ENCODE peak calls at places on chromosomes 5 and 9, in five cellular contexts. One of them, this sample, is unnamed.

GRCh38 chr9:135618866-135619598 is 20.3 kb downstream of the GLT6D1 start:
- DNase-seq in HepG2: no peak
- DNase-seq in K562: no peak
- DNase-seq in IMR-90: no peak
- DNase-seq in SK-N-SH: peak
- DNase-seq in this sample: no peak

GRCh38 chr5:173534664-173535063 is 81.8 kb downstream of the BOD1 start:
- DNase-seq in IMR-90: no peak
- DNase-seq in K562: no peak
- DNase-seq in HepG2: no peak
- DNase-seq in SK-N-SH: no peak
- DNase-seq in this sample: no peak

GRCh38 chr5:93430139-93430538 is 150.9 kb downstream of the NR2F1-AS1 start:
- DNase-seq in IMR-90: no peak
- DNase-seq in SK-N-SH: no peak
- DNase-seq in K562: no peak
- DNase-seq in HepG2: no peak
- DNase-seq in this sample: no peak

GRCh38 chr9:128190013-128190412 is 1.4 kb downstream of the CIZ1 start:
- DNase-seq in IMR-90: no peak
- DNase-seq in HepG2: no peak
- DNase-seq in SK-N-SH: no peak
- DNase-seq in K562: no peak
- DNase-seq in this sample: no peak

GRCh38 chr5:178327446-178327845 is 94.8 kb upstream of the PHYKPL start:
- DNase-seq in HepG2: no peak
- DNase-seq in SK-N-SH: no peak
- DNase-seq in K562: no peak
- DNase-seq in IMR-90: no peak
- DNase-seq in this sample: no peak

GRCh38 chr5:107043665-107044064 is 627.1 kb downstream of the EFNA5 start:
- DNase-seq in HepG2: no peak
- DNase-seq in K562: no peak
- DNase-seq in SK-N-SH: no peak
- DNase-seq in IMR-90: no peak
- DNase-seq in this sample: no peak

GRCh38 chr9:77980622-77981021 is 51.0 kb downstream of the GNAQ start:
- DNase-seq in SK-N-SH: no peak
- DNase-seq in HepG2: no peak
- DNase-seq in IMR-90: peak
- DNase-seq in K562: no peak
- DNase-seq in this sample: no peak

GRCh38 chr5:1781107-1781506 is 18.5 kb downstream of the MRPL36 start:
- DNase-seq in K562: no peak
- DNase-seq in IMR-90: no peak
- DNase-seq in SK-N-SH: no peak
- DNase-seq in HepG2: no peak
- DNase-seq in this sample: no peak

GRCh38 chr9:34380034-34380510 is 3.4 kb upstream of the MYORG start:
- DNase-seq in IMR-90: no peak
- DNase-seq in HepG2: no peak
- DNase-seq in SK-N-SH: no peak
- DNase-seq in K562: no peak
- DNase-seq in this sample: no peak

GRCh38 chr5:146098047-146098446 is 7.3 kb downstream of the PLAC8L1 start:
- DNase-seq in IMR-90: no peak
- DNase-seq in SK-N-SH: no peak
- DNase-seq in HepG2: no peak
- DNase-seq in K562: no peak
- DNase-seq in this sample: no peak

GRCh38 chr5:73899055-73899454 is 273.1 kb downstream of the ARHGEF28 start:
- DNase-seq in IMR-90: no peak
- DNase-seq in HepG2: no peak
- DNase-seq in SK-N-SH: peak
- DNase-seq in K562: no peak
- DNase-seq in this sample: peak

GRCh38 chr5:68331202-68332108 is 115.9 kb downstream of the PIK3R1 start:
- DNase-seq in IMR-90: peak
- DNase-seq in HepG2: peak
- DNase-seq in K562: no peak
- DNase-seq in SK-N-SH: no peak
- DNase-seq in this sample: no peak

GRCh38 chr5:148140846-148141245 is 27.5 kb upstream of the SPINK14 start:
- DNase-seq in K562: no peak
- DNase-seq in IMR-90: no peak
- DNase-seq in HepG2: no peak
- DNase-seq in SK-N-SH: no peak
- DNase-seq in this sample: no peak

GRCh38 chr9:78614892-78615291 is 318.0 kb downstream of the PSAT1 start:
- DNase-seq in HepG2: no peak
- DNase-seq in SK-N-SH: no peak
- DNase-seq in K562: no peak
- DNase-seq in IMR-90: peak
- DNase-seq in this sample: no peak

GRCh38 chr5:96816430-96816939 is 8.7 kb upstream of the ERAP1 start:
- DNase-seq in K562: no peak
- DNase-seq in HepG2: no peak
- DNase-seq in SK-N-SH: no peak
- DNase-seq in IMR-90: no peak
- DNase-seq in this sample: peak

GRCh38 chr5:37915078-37915736 is 75.4 kb upstream of the GDNF start:
- DNase-seq in IMR-90: no peak
- DNase-seq in HepG2: no peak
- DNase-seq in SK-N-SH: no peak
- DNase-seq in K562: no peak
- DNase-seq in this sample: peak

GRCh38 chr9:129483467-129484324 is 137.2 kb downstream of the C9orf50 start:
- DNase-seq in HepG2: no peak
- DNase-seq in K562: peak
- DNase-seq in IMR-90: peak
- DNase-seq in SK-N-SH: no peak
- DNase-seq in this sample: no peak

GRCh38 chr5:12985142-12985541 is 959.3 kb downstream of the DNAH5 start:
- DNase-seq in K562: no peak
- DNase-seq in HepG2: no peak
- DNase-seq in IMR-90: no peak
- DNase-seq in SK-N-SH: no peak
- DNase-seq in this sample: no peak

GRCh38 chr5:147084702-147085101 is 150.1 kb upstream of the STK32A start:
- DNase-seq in HepG2: no peak
- DNase-seq in K562: no peak
- DNase-seq in SK-N-SH: no peak
- DNase-seq in IMR-90: no peak
- DNase-seq in this sample: no peak

GRCh38 chr9:76905984-76906861 is at the start of gene PRUNE2:
- DNase-seq in K562: peak
- DNase-seq in HepG2: no peak
- DNase-seq in IMR-90: peak
- DNase-seq in SK-N-SH: peak
- DNase-seq in this sample: no peak

GRCh38 chr9:84123648-84124406 is 143.2 kb downstream of the RMI1 start:
- DNase-seq in IMR-90: no peak
- DNase-seq in HepG2: no peak
- DNase-seq in K562: peak
- DNase-seq in SK-N-SH: no peak
- DNase-seq in this sample: peak

GRCh38 chr5:155466851-155467250 is 453.3 kb downstream of the KIF4B start:
- DNase-seq in HepG2: no peak
- DNase-seq in K562: no peak
- DNase-seq in IMR-90: no peak
- DNase-seq in SK-N-SH: no peak
- DNase-seq in this sample: no peak

GRCh38 chr9:95992536-95992935 is 117.0 kb downstream of the ERCC6L2 start:
- DNase-seq in K562: no peak
- DNase-seq in SK-N-SH: peak
- DNase-seq in IMR-90: no peak
- DNase-seq in HepG2: no peak
- DNase-seq in this sample: no peak

GRCh38 chr9:19049872-19050636 is 827 bp downstream of the RRAGA start:
- DNase-seq in SK-N-SH: peak
- DNase-seq in HepG2: no peak
- DNase-seq in K562: no peak
- DNase-seq in IMR-90: peak
- DNase-seq in this sample: no peak

GRCh38 chr5:34669931-34670516 is 13.9 kb downstream of the RAI14 start:
- DNase-seq in SK-N-SH: no peak
- DNase-seq in HepG2: no peak
- DNase-seq in K562: no peak
- DNase-seq in IMR-90: peak
- DNase-seq in this sample: no peak

GRCh38 chr5:116465411-116465810 is 109.2 kb downstream of the SEMA6A start:
- DNase-seq in K562: no peak
- DNase-seq in IMR-90: no peak
- DNase-seq in HepG2: no peak
- DNase-seq in SK-N-SH: no peak
- DNase-seq in this sample: no peak

GRCh38 chr5:8349855-8350254 is 480.9 kb downstream of the MTRR start:
- DNase-seq in IMR-90: no peak
- DNase-seq in HepG2: no peak
- DNase-seq in K562: no peak
- DNase-seq in SK-N-SH: no peak
- DNase-seq in this sample: peak

GRCh38 chr5:127076730-127077129 is 3.4 kb upstream of the C5orf63 start:
- DNase-seq in K562: no peak
- DNase-seq in HepG2: no peak
- DNase-seq in IMR-90: peak
- DNase-seq in SK-N-SH: no peak
- DNase-seq in this sample: no peak

GRCh38 chr5:39073759-39074008 is 515 bp downstream of the RICTOR start:
- DNase-seq in HepG2: no peak
- DNase-seq in IMR-90: no peak
- DNase-seq in SK-N-SH: no peak
- DNase-seq in K562: no peak
- DNase-seq in this sample: no peak

GRCh38 chr9:135773677-135774238 is 71.8 kb downstream of the KCNT1 start:
- DNase-seq in SK-N-SH: peak
- DNase-seq in IMR-90: no peak
- DNase-seq in HepG2: no peak
- DNase-seq in K562: no peak
- DNase-seq in this sample: no peak

DNA sequence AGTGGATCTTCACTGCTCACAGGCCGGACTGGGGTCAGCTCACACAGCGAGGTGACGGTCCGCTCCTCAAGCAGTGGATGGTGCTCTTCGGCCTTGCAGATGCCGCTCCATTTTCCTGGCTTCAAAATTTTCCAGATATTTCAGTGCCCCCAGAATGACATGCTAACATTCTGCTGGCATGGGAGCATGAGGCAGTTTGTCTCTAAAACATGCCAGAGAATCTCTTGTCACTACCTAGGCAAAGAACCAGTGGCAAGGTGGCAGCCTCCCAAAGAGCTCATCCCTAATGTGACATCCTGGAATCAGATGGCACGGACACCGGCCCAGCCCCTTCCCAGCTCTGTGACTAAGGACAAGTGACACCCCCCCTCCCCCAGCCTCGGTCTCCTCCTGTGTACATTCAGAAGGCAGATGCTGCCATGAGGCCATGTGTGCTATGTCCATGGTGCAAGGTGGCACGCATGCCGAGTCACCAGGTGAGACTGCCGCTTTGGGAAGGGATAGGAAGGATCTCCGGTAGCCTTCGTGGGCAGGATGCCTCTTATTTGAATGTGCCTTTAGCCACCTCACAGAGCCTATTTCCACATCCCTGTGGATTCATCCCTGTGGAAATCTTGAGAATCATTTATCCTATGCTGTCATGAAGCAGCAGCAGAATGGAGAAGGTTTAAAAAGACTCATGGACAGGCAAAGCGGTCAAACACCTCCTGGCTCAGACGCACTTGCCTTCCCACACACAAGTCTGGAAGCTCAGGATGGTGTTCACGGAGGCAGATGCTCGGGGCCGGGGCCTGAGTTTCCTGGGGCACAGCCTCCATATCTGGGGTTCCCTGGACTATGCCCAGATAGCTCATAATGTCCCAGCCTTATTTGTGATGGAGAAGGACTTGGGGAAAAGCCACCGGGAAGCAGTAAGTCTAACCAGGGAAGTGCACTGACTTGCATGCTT is 2.9 kb downstream of the S1PR3 start:
- DNase-seq in IMR-90: no peak
- DNase-seq in K562: no peak
- DNase-seq in SK-N-SH: no peak
- DNase-seq in HepG2: no peak
- DNase-seq in this sample: no peak
- H3K9ac ChIP-seq in IMR-90: peak
- H3K9ac ChIP-seq in K562: no peak
- H3K9ac ChIP-seq in SK-N-SH: no peak
- H3K9ac ChIP-seq in HepG2: no peak
- H3K9ac ChIP-seq in this sample: no peak

GRCh38 chr9:108634164-108634563 is 221.6 kb downstream of the ACTL7B start:
- DNase-seq in HepG2: no peak
- DNase-seq in K562: no peak
- DNase-seq in IMR-90: no peak
- DNase-seq in SK-N-SH: no peak
- DNase-seq in this sample: no peak
- TF ChIP-seq SMC3 in HepG2: no peak
- TF ChIP-seq SMC3 in K562: no peak
- TF ChIP-seq SMC3 in IMR-90: no peak
- TF ChIP-seq SMC3 in SK-N-SH: no peak
- TF ChIP-seq SMC3 in this sample: no peak

DNA sequence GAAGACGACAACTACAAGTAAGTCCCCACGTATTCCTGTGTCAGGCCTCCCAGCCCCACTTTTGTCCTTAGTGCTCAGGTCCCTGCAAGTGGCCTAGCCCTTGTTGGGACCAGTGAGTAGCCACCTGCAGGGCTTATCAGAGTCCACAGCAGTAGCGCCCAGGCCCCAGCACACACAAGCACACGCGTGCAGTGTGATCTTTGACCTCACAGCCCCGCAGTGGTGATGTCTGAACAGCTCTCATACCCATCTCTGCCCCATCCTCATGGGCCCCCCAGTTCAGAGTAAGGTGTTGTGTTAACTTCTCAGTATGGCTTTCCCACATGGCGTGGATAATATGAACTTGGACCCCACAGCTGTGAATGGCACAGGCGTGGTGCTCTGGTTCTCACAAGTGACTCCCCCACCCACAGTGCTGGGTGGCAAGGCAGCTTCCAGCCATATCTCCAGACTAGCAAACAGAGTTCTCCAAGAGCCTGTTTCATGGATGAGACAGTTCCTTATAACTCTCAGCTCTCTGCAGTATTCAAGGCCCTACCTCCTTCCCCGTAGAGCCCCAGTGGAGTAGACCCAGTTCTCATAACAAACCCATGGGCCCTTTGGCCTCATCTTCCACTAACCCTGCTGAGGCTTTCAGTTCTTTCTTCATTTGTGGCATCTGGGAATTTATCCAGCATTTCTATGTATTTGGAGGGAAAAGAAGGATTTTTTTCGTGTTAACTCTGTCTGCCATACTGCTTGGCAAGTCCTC is 46.5 kb upstream of the ANGPTL2 start:
- DNase-seq in HepG2: no peak
- DNase-seq in K562: peak
- DNase-seq in SK-N-SH: no peak
- DNase-seq in IMR-90: no peak
- DNase-seq in this sample: no peak
- H3K9ac ChIP-seq in HepG2: no peak
- H3K9ac ChIP-seq in K562: no peak
- H3K9ac ChIP-seq in SK-N-SH: no peak
- H3K9ac ChIP-seq in IMR-90: no peak
- H3K9ac ChIP-seq in this sample: no peak

GRCh38 chr9:125683486-125683885 is 23.5 kb downstream of the MAPKAP1 start:
- DNase-seq in IMR-90: peak
- DNase-seq in K562: no peak
- DNase-seq in SK-N-SH: no peak
- DNase-seq in HepG2: no peak
- DNase-seq in this sample: no peak
- TF ChIP-seq SMC3 in IMR-90: no peak
- TF ChIP-seq SMC3 in K562: no peak
- TF ChIP-seq SMC3 in SK-N-SH: no peak
- TF ChIP-seq SMC3 in HepG2: no peak
- TF ChIP-seq SMC3 in this sample: no peak

GRCh38 chr5:81302596-81302995 is 1.2 kb downstream of the ZCCHC9 start:
- DNase-seq in IMR-90: peak
- DNase-seq in HepG2: peak
- DNase-seq in SK-N-SH: no peak
- DNase-seq in K562: no peak
- DNase-seq in this sample: no peak
- H3K9ac ChIP-seq in IMR-90: no peak
- H3K9ac ChIP-seq in HepG2: peak
- H3K9ac ChIP-seq in SK-N-SH: peak
- H3K9ac ChIP-seq in K562: peak
- H3K9ac ChIP-seq in this sample: no peak